ENCODE peak calls at places on chromosomes 12 and 14, in four cellular contexts. O is GM12878, T is HepG2, I is K562. R is an unnamed sample.

GRCh38 chr14:74582910-74583581 is 29.0 kb downstream of the LTBP2 start:
- DNase-seq in I (no peak), O (no peak), T (no peak), R (no peak)

GRCh38 chr12:6551496-6552139 is 4.2 kb downstream of the IFFO1 start:
- DNase-seq in O (no peak), I (no peak), T (no peak), R (no peak)

GRCh38 chr12:32501835-32502333 is 102.5 kb downstream of the FGD4 start:
- DNase-seq in I (no peak), O (no peak), T (peak), R (peak)

GRCh38 chr14:70289138-70289537 is 70.3 kb downstream of the COX16 start:
- DNase-seq in I (no peak), T (no peak), O (peak), R (no peak)

GRCh38 chr12:68899251-68899771 is 33.7 kb downstream of the CPM start:
- DNase-seq in T (peak), O (no peak), I (no peak), R (no peak)

GRCh38 chr12:121773011-121773777 is 20.3 kb downstream of the RHOF start:
- DNase-seq in I (peak), T (peak), O (no peak), R (peak)

GRCh38 chr14:39562175-39562574 is 129.9 kb upstream of the FBXO33 start:
- DNase-seq in I (no peak), T (no peak), O (no peak), R (no peak)

GRCh38 chr12:76810690-76811434 is 46.9 kb downstream of the ZDHHC17 start:
- DNase-seq in O (no peak), T (no peak), I (no peak), R (no peak)

GRCh38 chr12:70756791-70757190 is 119.6 kb upstream of the PTPRB start:
- DNase-seq in T (no peak), I (no peak), O (no peak), R (no peak)

GRCh38 chr12:91774471-91774921 is 371.1 kb downstream of the BTG1 start:
- DNase-seq in I (no peak), O (no peak), T (no peak), R (no peak)

GRCh38 chr12:25684070-25684469 is 131.0 kb upstream of the LMNTD1 start:
- DNase-seq in I (no peak), O (no peak), T (no peak), R (no peak)

GRCh38 chr14:68441532-68441931 is 351.3 kb downstream of the ZFP36L1 start:
- DNase-seq in I (no peak), O (no peak), T (no peak), R (no peak)

GRCh38 chr12:126144603-126145002 is 1079.4 kb downstream of the AACS start:
- DNase-seq in T (no peak), O (no peak), I (no peak), R (no peak)

DNA sequence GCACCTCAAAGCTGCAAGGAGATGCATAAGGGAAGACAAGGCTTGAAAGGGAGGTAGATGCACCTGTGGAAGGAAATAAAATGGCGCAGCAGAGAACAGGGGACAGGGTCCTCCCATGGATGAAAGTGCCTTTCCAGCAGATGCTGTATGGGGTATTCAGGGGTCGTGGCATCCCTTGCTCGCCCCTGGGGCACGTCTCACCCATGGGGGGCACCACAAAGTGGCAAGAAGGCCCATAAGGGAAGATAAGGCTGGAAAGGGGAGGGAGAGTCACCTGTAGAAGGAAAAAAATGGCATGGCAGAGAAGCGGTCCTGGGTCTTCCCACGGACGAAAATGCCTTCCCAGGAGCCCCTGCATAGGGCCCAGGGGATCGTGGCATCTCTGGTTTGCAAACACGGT is 265.1 kb downstream of the ALG10 start:
- DNase-seq in T (no peak), O (no peak), I (no peak), R (no peak)
- TF ChIP-seq ETV6 in T (no peak), O (no peak), I (no peak), R (no peak)

GRCh38 chr14:99790978-99791376 is 2.2 kb upstream of the EML1 start:
- DNase-seq in T (no peak), I (no peak), O (no peak), R (no peak)
- TF ChIP-seq ETV6 in T (no peak), I (no peak), O (no peak), R (no peak)

DNA sequence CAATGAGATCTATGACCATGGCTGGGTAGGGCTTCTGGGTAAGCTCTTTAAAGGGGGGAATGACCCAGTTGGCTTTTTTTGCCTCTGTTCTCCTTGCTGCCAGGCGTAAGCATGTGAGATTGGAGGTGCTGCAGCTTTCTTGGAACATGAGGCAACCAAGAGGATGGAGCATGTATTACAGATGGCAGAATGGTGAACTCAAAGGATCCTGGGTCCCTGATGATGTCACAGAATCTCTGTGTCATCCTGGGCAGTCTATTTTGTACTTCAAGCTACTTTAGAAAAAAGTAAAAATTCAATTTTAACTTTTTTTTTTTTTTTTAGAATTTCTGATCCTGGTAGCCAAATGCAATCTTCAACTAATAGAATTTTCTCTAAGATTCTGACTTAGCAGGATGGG is 8.0 kb downstream of the KRT82 start:
- DNase-seq in O (no peak), T (no peak), I (no peak), R (no peak)
- TF ChIP-seq ETV6 in O (no peak), T (no peak), I (no peak), R (no peak)

DNA sequence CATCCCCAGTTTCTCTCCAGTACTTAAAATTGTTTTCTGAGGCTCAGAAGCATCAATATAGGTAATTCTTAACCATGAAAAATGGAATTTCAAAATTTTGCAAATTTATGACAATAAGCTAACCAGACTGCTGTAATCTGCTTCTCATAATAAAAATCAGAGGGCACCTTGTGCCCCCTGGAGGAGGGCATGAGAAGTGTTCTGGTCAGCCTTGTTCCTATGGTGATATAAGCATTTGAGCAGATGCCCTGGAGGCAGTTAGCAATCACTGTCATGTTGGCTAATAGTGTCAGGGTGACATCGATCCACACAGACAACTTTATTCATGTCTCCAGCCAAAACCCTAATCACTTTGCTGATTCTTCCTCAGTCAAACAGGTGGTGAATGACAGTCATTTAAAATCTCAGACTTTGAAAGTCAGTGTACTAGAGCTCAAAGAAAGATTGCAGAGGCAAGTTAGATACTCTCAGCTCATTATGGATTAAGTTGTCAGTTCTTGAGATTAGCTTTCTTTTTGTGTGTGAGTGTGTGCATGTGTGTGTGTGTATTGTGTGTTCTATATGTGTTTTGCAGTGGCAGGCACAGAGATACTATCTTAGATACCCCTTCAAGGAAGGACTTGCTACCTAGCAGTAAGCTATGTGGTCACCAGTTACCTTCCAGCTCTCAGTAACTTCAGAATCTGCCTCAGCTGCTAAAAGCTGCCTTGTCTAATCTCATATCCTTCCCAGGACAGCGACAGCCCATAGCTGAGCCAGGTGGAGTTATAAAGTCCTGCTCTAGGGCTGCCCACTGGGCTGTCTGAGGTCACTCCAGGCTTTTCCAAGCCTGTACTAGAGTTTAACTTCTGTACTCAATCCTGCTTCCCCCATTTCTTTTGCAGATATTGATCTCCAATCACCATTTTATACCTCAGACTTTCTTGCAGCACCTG is 942.8 kb downstream of the GALC start:
- DNase-seq in O (no peak), I (no peak), T (peak), R (peak)
- TF ChIP-seq ETV6 in O (no peak), I (no peak), T (no peak), R (no peak)

GRCh38 chr12:48001426-48002178 is 2.7 kb downstream of the COL2A1 start:
- DNase-seq in I (no peak), T (no peak), O (no peak), R (peak)
- TF ChIP-seq ETV6 in I (no peak), T (no peak), O (no peak), R (no peak)

DNA sequence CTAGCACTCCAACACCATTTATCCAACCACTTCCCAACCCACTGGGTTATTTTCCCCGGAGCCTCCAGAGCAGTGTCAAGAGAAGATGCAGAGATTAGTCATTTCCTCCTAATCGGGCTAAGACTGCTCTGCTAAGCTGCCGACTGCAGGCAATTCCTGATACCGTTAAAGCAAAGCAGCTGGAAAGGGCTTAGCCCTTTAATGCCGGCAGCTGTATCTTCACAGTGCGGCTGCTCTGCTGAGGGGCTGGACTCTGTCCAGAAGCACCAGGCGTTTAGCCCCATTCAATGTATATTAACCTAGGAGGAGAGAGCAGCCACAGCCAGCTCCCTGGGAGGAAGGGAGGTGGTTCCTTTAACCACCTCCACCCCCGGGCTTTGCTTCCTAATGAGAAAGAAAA is 11.1 kb downstream of the AQP6 start:
- DNase-seq in T (no peak), O (no peak), I (peak), R (no peak)
- TF ChIP-seq ETV6 in T (no peak), O (no peak), I (no peak), R (no peak)

R was measured in WTC11.